ENCODE peak calls at places on chromosomes 2 and 18, in six cellular contexts. U is activated T-cell treated with anti-CD3 and anti-CD28 coated beads, Interleukin-2, amount 50 U/mL, for 72 hours; G is HFFc6; X is amygdala; P is foreskin fibroblast; I is mesenteric fat pad. K is an unnamed sample.

GRCh38 chr18:74289946-74290478 is 1.8 kb downstream of the CYB5A start:
- DNase-seq in G (no peak), X (no peak), I (no peak), P (no peak), U (no peak), K (no peak)

GRCh38 chr2:217393585-217394032 is 533.7 kb upstream of the TNP1 start:
- DNase-seq in I (no peak), X (no peak), P (peak; percentile 95), U (no peak), G (peak; percentile 92), K (peak; percentile 95)

GRCh38 chr2:46645681-46646162 is 166.4 kb downstream of the TMEM247 start:
- DNase-seq in G (peak; percentile 71), U (no peak), P (peak; percentile 87), X (no peak), I (no peak), K (peak; percentile 61)

GRCh38 chr2:170262343-170262742 is 84.4 kb downstream of the MYO3B start:
- DNase-seq in P (no peak), I (no peak), G (no peak), X (no peak), U (no peak), K (no peak)

GRCh38 chr2:55961318-55961911 is 37.8 kb upstream of the EFEMP1 start:
- DNase-seq in I (no peak), G (peak; percentile 40), X (no peak), P (peak; percentile 74), U (no peak), K (peak; percentile 54)

GRCh38 chr2:209147981-209148380 is 275.9 kb upstream of the MAP2 start:
- DNase-seq in U (no peak), P (no peak), X (no peak), G (no peak), I (no peak), K (no peak)

GRCh38 chr2:144489315-144489920 is 30.5 kb downstream of the ZEB2 start:
- DNase-seq in P (no peak), U (no peak), I (no peak), X (no peak), G (no peak), K (no peak)

GRCh38 chr2:215870088-215870490 is 143.3 kb downstream of the MREG start:
- DNase-seq in U (no peak), I (no peak), G (peak; percentile 48), X (no peak), P (peak; percentile 92), K (peak; percentile 57)

GRCh38 chr2:196453613-196454047 is 185.9 kb upstream of the CCDC150 start:
- DNase-seq in G (peak; percentile 32), X (no peak), I (no peak), P (peak; percentile 65), U (peak; percentile 53), K (peak; percentile 56)

GRCh38 chr2:167550448-167550847 is 662.2 kb downstream of the XIRP2 start:
- DNase-seq in X (no peak), U (no peak), G (no peak), P (peak; percentile 43), I (no peak), K (no peak)

GRCh38 chr2:232898592-232899541 is 28.8 kb downstream of the SNORC start:
- DNase-seq in I (no peak), P (peak; percentile 67), U (no peak), X (no peak), G (no peak), K (peak; percentile 47)

GRCh38 chr2:190505696-190506095 is 28.8 kb downstream of the NEMP2 start:
- DNase-seq in G (no peak), P (no peak), I (no peak), X (no peak), U (no peak), K (no peak)

GRCh38 chr2:180999274-180999964 is 19.0 kb downstream of the UBE2E3 start:
- DNase-seq in U (no peak), P (no peak), G (no peak), X (no peak), I (no peak), K (peak; percentile 5)

GRCh38 chr2:197360744-197361156 is 50.2 kb upstream of the ANKRD44 start:
- DNase-seq in G (peak; percentile 85), P (peak; percentile 82), X (no peak), U (peak; percentile 25), I (no peak), K (peak; percentile 88)

K was measured in RPMI7951.